ENCODE peak calls at places on chromosomes 7 and 10, in nine cellular contexts. H is spleen; Q is upper lobe of right lung; O is uterus; C is sigmoid colon; U is CD8-positive, alpha-beta memory T cell; I is hepatocyte; P is OCI-LY7; T is AG04450. L is an unnamed sample.

GRCh38 chr10:33306126-33306525 is 28.3 kb downstream of the NRP1 start:
- DNase-seq in T (no peak), U (no peak), H (no peak), I (no peak), O (no peak), Q (no peak), P (no peak), C (no peak), L (no peak)

GRCh38 chr10:122515588-122516231 is 44.8 kb upstream of the DMBT1 start:
- DNase-seq in H (no peak), C (no peak), Q (no peak), P (no peak), T (no peak), I (no peak), U (peak), O (no peak), L (no peak)

GRCh38 chr7:55174856-55175255 is 156.0 kb downstream of the EGFR start:
- DNase-seq in O (no peak), U (no peak), T (no peak), C (no peak), P (no peak), I (no peak), H (no peak), Q (no peak), L (no peak)

GRCh38 chr10:102670871-102671434 is 26.7 kb downstream of the TRIM8 start:
- DNase-seq in Q (no peak), P (no peak), T (no peak), O (no peak), H (no peak), U (no peak), C (no peak), I (no peak), L (no peak)

GRCh38 chr10:73493781-73494180 is 2.0 kb downstream of the PPP3CB start:
- DNase-seq in U (no peak), H (no peak), T (peak), I (no peak), C (no peak), P (no peak), Q (no peak), O (no peak), L (no peak)

GRCh38 chr10:125824736-125825135 is 1.4 kb downstream of the BCCIP start:
- DNase-seq in I (no peak), Q (no peak), P (no peak), C (no peak), U (no peak), O (no peak), T (no peak), H (no peak), L (no peak)

GRCh38 chr7:92834661-92835139 is 1.7 kb downstream of the CDK6 start:
- DNase-seq in T (no peak), I (peak), C (peak), O (no peak), P (no peak), U (no peak), Q (peak), H (no peak), L (no peak)

GRCh38 chr10:79012567-79012966 is 56.2 kb upstream of the ZMIZ1 start:
- DNase-seq in H (no peak), P (no peak), T (no peak), I (no peak), O (no peak), C (no peak), U (no peak), Q (no peak), L (no peak)

GRCh38 chr10:112222799-112223198 is 39.2 kb upstream of the GPAM start:
- DNase-seq in P (no peak), T (no peak), O (no peak), Q (no peak), C (no peak), H (no peak), U (no peak), I (no peak), L (no peak)

GRCh38 chr7:43586251-43586900 is 3.5 kb downstream of the STK17A start:
- DNase-seq in O (no peak), C (no peak), H (no peak), I (no peak), Q (no peak), P (peak), U (no peak), T (no peak), L (no peak)

GRCh38 chr10:116408716-116409115 is 18.9 kb upstream of the PNLIPRP3 start:
- DNase-seq in O (no peak), U (no peak), C (no peak), P (no peak), Q (no peak), I (no peak), T (no peak), H (no peak), L (no peak)

GRCh38 chr10:124290095-124290795 is 128.5 kb downstream of the OAT start:
- DNase-seq in P (no peak), I (no peak), T (no peak), H (peak), O (no peak), U (no peak), C (peak), Q (peak), L (no peak)

GRCh38 chr10:24132741-24133140 is 76.2 kb upstream of the KIAA1217 start:
- DNase-seq in C (no peak), U (no peak), T (no peak), I (no peak), Q (no peak), H (no peak), P (no peak), O (no peak), L (no peak)

GRCh38 chr10:114714281-114714741 is 56.2 kb upstream of the ABLIM1 start:
- DNase-seq in I (peak), P (no peak), U (no peak), Q (no peak), C (no peak), O (no peak), H (no peak), T (peak), L (no peak)

GRCh38 chr10:43237128-43237527 is 29.7 kb downstream of the RASGEF1A start:
- DNase-seq in T (no peak), H (peak), P (no peak), O (no peak), I (no peak), U (no peak), Q (peak), C (peak), L (no peak)

GRCh38 chr10:7300327-7300726 is 110.5 kb downstream of the SFMBT2 start:
- DNase-seq in C (no peak), P (no peak), I (peak), Q (no peak), H (no peak), T (peak), U (no peak), O (peak), L (no peak)

GRCh38 chr7:44921607-44922350 is 36.4 kb upstream of the PURB start:
- DNase-seq in T (peak), C (peak), U (peak), P (peak), O (peak), H (peak), I (peak), Q (peak), L (peak)

GRCh38 chr7:63925262-63925625 is 73.4 kb upstream of the ZNF722 start:
- DNase-seq in H (peak), O (no peak), C (no peak), P (no peak), Q (no peak), I (no peak), U (no peak), T (no peak), L (no peak)

GRCh38 chr10:30413996-30414576 is 19.9 kb upstream of the MAP3K8 start:
- DNase-seq in I (peak), U (no peak), C (no peak), Q (no peak), O (no peak), P (peak), H (no peak), T (no peak), L (no peak)

GRCh38 chr10:37712489-37713131 is 144.8 kb downstream of the ZNF248 start:
- DNase-seq in C (no peak), Q (no peak), H (peak), P (no peak), U (no peak), T (no peak), I (no peak), O (no peak), L (no peak)

GRCh38 chr10:33413093-33413442 is 78.6 kb upstream of the NRP1 start:
- DNase-seq in T (no peak), Q (no peak), H (no peak), O (no peak), P (no peak), U (no peak), I (no peak), C (no peak), L (no peak)

GRCh38 chr10:86968271-86968993 is at the start of gene ADIRF:
- DNase-seq in O (peak), H (peak), P (no peak), T (no peak), Q (peak), I (peak), U (no peak), C (peak), L (no peak)

GRCh38 chr10:131812736-131813604 is 87.8 kb upstream of the PPP2R2D start:
- DNase-seq in P (no peak), I (no peak), O (no peak), H (no peak), T (no peak), Q (no peak), C (no peak), U (no peak), L (no peak)

GRCh38 chr7:97006146-97006950 is 995 bp downstream of the DLX6 start:
- DNase-seq in T (no peak), C (no peak), I (peak), P (no peak), Q (no peak), H (no peak), U (no peak), O (no peak), L (no peak)

GRCh38 chr7:158282461-158283001 is 305.1 kb downstream of the PTPRN2 start:
- DNase-seq in T (no peak), Q (peak), U (no peak), I (no peak), O (no peak), C (peak), H (peak), P (no peak), L (no peak)

GRCh38 chr10:28679941-28680752 is 2.8 kb downstream of the BAMBI start:
- DNase-seq in C (no peak), H (no peak), I (peak), Q (no peak), O (no peak), U (no peak), P (peak), T (no peak), L (no peak)

GRCh38 chr10:106185991-106186390 is 978.5 kb downstream of the SORCS1 start:
- DNase-seq in H (no peak), I (no peak), U (no peak), C (no peak), O (no peak), P (no peak), T (no peak), Q (no peak), L (no peak)

GRCh38 chr10:42836771-42837468 is 54.3 kb downstream of the BMS1 start:
- DNase-seq in H (no peak), I (peak), Q (no peak), C (no peak), P (no peak), T (no peak), O (no peak), U (no peak), L (no peak)

GRCh38 chr7:85135931-85136330 is 50.9 kb downstream of the SEMA3D start:
- DNase-seq in Q (no peak), C (no peak), H (no peak), U (no peak), I (no peak), P (no peak), O (no peak), T (peak), L (no peak)

GRCh38 chr7:117582219-117582704 is 102.4 kb downstream of the CFTR start:
- DNase-seq in Q (no peak), O (no peak), I (peak), H (no peak), C (peak), T (peak), U (no peak), P (no peak), L (no peak)

GRCh38 chr10:133308431-133309110 is at the start of the genes TUBGCP2 and ZNF511:
- DNase-seq in T (no peak), I (peak), C (peak), O (peak), U (peak), H (peak), Q (peak), P (peak), L (peak)

GRCh38 chr7:102104245-102104644 is 182.4 kb upstream of the SH2B2 start:
- DNase-seq in Q (no peak), C (no peak), O (no peak), U (no peak), P (no peak), I (no peak), H (no peak), T (no peak), L (no peak)

GRCh38 chr10:34576789-34577188 is 238.3 kb downstream of the PARD3 start:
- DNase-seq in H (no peak), O (no peak), I (no peak), P (no peak), U (no peak), Q (no peak), T (no peak), C (no peak), L (no peak)

GRCh38 chr7:93194368-93194767 is 31.9 kb downstream of the HEPACAM2 start:
- DNase-seq in T (peak), Q (no peak), O (no peak), I (peak), H (no peak), U (no peak), C (no peak), P (no peak), L (no peak)

DNA sequence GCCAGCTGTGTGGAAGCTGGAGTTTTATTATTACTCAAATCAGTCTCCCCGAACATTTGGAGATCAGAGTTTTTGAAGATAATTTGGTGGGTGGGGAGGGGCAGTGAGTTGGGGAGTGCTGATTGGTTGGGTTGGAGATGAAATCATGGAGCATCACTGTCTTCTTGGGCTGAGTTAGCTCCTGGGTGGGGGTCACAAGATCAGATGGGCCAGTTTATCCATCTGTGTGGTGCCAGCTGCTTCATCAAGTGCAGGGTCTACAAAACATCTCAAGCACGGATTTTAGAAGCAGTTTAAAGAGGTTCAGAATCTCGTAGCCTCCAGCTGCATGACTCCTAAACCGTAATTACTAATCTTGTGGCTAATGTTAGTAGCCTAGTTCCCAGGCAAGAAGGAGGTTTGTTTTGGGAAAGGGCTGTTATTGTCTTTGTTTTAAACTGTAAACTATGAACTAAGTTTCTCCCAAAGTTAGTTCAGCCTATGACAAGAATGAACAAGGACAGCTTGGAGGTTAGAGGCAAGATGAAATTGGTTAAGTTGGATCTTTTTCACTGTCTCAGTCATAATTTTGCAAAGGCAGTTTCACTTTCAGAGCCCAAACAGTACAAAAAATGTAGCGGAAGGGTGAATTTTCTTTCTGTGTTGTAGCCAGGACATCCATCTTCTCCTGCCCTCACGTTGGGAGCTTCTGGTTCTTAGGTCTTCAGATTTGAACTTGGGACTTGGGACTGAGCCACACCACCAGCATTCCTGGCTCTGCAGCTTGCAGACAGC is 43.1 kb downstream of the KLF6 start:
- DNase-seq in Q (no peak), H (no peak), O (no peak), I (no peak), T (no peak), U (no peak), P (no peak), C (no peak), L (no peak)
- H3K27ac ChIP-seq in Q (peak), H (peak), O (peak), I (no peak), T (peak), U (peak), P (no peak), C (peak), L (no peak)

GRCh38 chr7:46549347-46549746 is 628.3 kb upstream of the IGFBP3 start:
- DNase-seq in Q (no peak), I (no peak), T (no peak), P (no peak), H (no peak), C (no peak), O (no peak), U (no peak), L (no peak)
- H3K27ac ChIP-seq in Q (no peak), I (peak), T (no peak), P (no peak), H (no peak), C (no peak), O (no peak), U (no peak), L (no peak)

DNA sequence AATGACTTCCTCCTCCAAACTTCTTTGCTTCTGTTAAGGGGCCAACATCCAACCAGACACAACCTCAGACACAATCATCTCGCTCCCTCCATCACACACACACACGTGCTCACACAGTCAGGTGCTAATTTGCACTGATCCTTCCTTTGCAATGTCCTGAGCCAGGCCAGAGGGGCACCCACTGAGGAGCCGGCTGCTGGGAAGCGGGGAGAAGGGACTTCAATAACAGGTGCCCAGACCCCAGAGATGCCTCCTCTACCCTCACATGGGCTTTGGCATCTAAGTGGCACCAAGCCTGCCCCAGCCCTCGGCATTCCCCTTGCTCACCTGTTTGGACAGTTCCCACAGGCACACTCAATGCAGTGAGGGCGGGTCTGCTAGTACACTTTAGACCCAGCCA is 34.2 kb upstream of the SVOPL start:
- DNase-seq in O (no peak), I (no peak), P (no peak), T (no peak), C (no peak), H (no peak), Q (no peak), U (no peak), L (no peak)
- H3K27ac ChIP-seq in O (no peak), I (no peak), P (no peak), T (no peak), C (no peak), H (no peak), Q (no peak), U (no peak), L (no peak)

DNA sequence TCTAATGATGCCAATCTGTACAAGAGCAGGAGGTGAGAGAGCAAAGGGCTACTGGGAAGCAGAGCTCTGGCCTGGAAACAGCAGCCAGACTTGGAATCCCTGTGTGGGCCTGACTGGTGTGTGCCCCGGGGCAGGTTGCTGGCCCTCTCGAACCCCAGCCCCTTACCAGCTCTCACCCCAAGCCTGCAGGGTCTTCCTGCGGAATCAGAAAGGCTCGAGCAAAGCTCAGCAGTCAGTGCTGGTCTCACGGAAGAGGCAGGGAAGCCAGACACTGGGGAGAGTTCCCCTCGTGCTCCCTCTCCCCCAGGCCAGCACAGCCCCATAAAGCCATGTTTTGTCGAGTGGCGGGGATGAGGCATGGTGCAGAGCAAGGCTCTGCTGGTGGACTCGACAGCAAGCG is 50.1 kb downstream of the POLR3A start:
- DNase-seq in I (no peak), U (no peak), O (no peak), T (no peak), P (no peak), Q (no peak), C (peak), H (no peak), L (no peak)
- H3K27ac ChIP-seq in I (no peak), U (no peak), O (no peak), T (no peak), P (no peak), Q (no peak), C (no peak), H (no peak), L (no peak)

DNA sequence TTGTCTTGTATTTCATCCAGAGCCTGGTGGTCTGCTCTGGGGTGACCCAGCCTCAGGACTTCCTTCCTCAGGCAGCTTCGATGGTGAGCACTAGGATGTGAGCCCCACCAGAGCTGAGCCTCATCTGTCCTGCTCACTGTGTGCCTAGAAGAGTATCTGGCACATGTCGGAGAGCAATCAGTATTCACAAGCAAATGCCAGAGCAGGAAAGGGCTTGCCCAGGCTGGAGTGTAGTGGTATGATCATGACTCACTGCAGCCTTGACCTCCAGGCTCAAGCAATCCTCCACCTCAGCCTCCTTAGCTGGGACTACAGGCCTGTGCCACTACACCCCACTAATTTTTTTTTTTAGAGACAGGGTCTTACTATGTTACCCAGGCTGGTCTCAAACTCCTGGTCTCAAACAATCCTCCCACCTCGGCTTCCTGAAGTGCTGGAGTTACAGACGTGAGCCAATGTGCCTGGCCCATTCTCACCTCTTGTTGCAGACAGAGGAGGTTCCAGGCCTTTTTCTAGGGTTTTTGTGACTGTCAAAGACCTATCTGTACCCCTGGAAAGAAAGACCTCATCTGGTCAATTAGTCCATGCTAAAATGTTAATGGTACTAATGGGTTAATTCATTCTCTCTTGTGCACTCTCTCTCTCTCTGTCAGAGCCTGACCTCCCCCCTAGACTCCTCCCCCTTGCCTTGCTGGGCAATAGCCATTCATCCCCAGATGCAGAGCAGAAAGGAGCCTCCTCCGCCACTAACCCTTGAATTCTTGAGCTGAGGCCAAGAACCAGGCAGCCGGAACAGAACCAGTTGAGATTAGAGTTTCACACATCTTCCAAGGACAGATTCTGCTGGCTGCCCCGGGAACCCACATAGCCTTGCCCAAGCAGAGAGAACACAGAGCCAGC is 209.9 kb downstream of the SKIDA1 start:
- DNase-seq in Q (peak), P (no peak), U (no peak), C (peak), I (peak), H (no peak), T (peak), O (peak), L (no peak)
- H3K27ac ChIP-seq in Q (peak), P (no peak), U (no peak), C (peak), I (no peak), H (no peak), T (peak), O (peak), L (no peak)

GRCh38 chr7:121046893-121047468 is 58.5 kb downstream of the CPED1 start:
- DNase-seq in C (no peak), U (no peak), Q (no peak), O (no peak), H (no peak), I (no peak), T (no peak), P (no peak), L (no peak)
- H3K27ac ChIP-seq in C (no peak), U (no peak), Q (no peak), O (no peak), H (no peak), I (no peak), T (no peak), P (no peak), L (no peak)

GRCh38 chr10:98076086-98076485 is 45.7 kb upstream of the CRTAC1 start:
- DNase-seq in H (no peak), Q (no peak), T (no peak), I (no peak), P (no peak), C (no peak), U (no peak), O (no peak), L (no peak)
- H3K27ac ChIP-seq in H (no peak), Q (no peak), T (no peak), I (no peak), P (no peak), C (no peak), U (no peak), O (no peak), L (no peak)